ENCODE peak calls at places on chromosomes 1 and 21, in seven cellular contexts. W, P, D, S, E, T and L are unnamed samples.

GRCh38 chr1:203607169-203607873 is 19.3 kb upstream of the ATP2B4 start:
- DNase-seq in W (no peak), P (peak), D (peak), S (peak), E (no peak), T (no peak), L (no peak)

GRCh38 chr1:23958810-23959460 is 693 bp upstream of the PNRC2 start:
- DNase-seq in W (no peak), P (peak), D (peak), S (peak), E (peak), T (peak), L (peak)

GRCh38 chr1:110138956-110139355 is 11.3 kb upstream of the SLC6A17 start:
- DNase-seq in W (no peak), P (no peak), D (no peak), S (no peak), E (no peak), T (no peak), L (no peak)

GRCh38 chr1:155478270-155478852 is 84.2 kb downstream of the ASH1L start:
- DNase-seq in W (no peak), P (no peak), D (no peak), S (no peak), E (no peak), T (no peak), L (no peak)

GRCh38 chr1:99506631-99507030 is 139.3 kb upstream of the PALMD start:
- DNase-seq in W (no peak), P (no peak), D (no peak), S (no peak), E (no peak), T (no peak), L (no peak)

GRCh38 chr1:230328342-230329015 is 97.7 kb downstream of the PGBD5 start:
- DNase-seq in W (no peak), P (no peak), D (no peak), S (no peak), E (no peak), T (no peak), L (no peak)

GRCh38 chr1:4172659-4173599 is 272.9 kb upstream of the C1orf174 start:
- DNase-seq in W (no peak), P (no peak), D (peak), S (no peak), E (peak), T (no peak), L (peak)

GRCh38 chr21:41147096-41147978 is 20.6 kb upstream of the BACE2 start:
- DNase-seq in W (no peak), P (no peak), D (no peak), S (no peak), E (no peak), T (no peak), L (peak)

GRCh38 chr1:154661110-154661509 is 53.1 kb upstream of the ADAR start:
- DNase-seq in W (no peak), P (no peak), D (peak), S (no peak), E (peak), T (no peak), L (peak)

DNA sequence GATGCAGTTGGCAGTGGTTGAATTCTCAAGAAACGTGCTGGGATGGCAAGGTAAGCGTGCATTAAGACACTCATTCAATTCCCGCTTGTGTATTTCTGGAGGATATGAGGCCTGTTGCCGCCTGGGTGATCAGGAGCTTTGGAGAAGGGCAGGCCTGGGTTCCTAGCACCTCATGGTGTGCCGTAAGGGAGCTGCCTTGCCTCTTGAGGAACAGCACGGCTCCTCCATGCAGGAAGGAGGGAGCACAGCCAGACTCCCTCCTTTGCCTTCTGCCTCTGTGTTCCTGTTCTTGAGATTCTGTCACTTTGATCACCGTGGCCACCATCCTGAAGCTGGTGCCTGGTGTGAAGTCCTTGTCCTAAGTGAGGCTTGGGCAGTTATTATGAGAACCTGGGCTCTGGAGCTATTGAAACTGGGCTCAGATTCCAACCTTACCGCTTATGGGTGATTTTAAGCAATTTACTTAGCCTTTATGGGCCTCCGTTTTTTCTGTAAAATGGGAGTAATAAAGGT is 18.3 kb downstream of the SLFNL1 start:
- DNase-seq in W (no peak), P (no peak), D (no peak), S (no peak), E (no peak), T (no peak), L (no peak)
- H3K9ac ChIP-seq in W (no peak), P (no peak), D (no peak), S (no peak), E (no peak), T (no peak), L (no peak)

GRCh38 chr1:174158767-174159252 is 510 bp upstream of the RABGAP1L start:
- DNase-seq in W (peak), P (no peak), D (peak), S (no peak), E (no peak), T (no peak), L (no peak)

GRCh38 chr1:174160109-174160473 is 771 bp downstream of the RABGAP1L start:
- DNase-seq in W (no peak), P (peak), D (peak), S (peak), E (peak), T (no peak), L (peak)

GRCh38 chr1:174156437-174156836 is 2.9 kb upstream of the RABGAP1L start:
- DNase-seq in W (no peak), P (no peak), D (no peak), S (no peak), E (no peak), T (no peak), L (no peak)

GRCh38 chr1:174159253-174160108 is at the start of gene RABGAP1L:
- DNase-seq in W (peak), P (peak), D (peak), S (peak), E (peak), T (peak), L (peak)

DNA sequence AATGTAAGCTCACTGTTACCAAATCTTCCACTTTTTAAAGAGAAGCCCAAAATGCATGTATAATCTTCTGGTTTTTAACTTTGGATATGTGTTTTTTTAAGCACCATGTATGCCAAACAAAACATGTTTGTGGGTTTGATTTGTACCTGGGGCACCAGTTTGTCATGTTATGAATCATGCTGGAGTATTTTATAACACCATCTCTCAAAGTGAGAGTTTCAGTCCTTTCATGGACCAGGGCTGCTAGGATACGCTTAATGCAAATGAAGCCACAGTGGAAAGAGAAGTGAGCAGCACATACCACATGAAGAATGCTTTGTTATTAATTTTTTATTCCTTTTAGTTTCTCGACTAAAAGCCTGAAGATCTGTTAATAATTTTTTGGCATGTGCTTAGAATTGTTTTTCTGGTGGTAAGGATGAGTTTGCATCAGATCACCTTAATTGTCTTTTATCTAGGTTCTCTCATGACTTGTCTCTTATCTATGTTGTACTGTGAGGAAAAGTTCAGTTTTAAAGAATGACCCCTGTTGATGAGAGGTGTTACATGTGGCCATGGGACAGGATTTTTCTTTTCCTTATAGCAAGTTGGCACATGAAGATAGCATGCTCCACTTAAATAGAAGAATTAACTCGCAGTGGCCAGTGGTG is 2.0 kb upstream of the RABGAP1L start:
- DNase-seq in W (no peak), P (no peak), D (peak), S (no peak), E (no peak), T (peak), L (no peak)
- H3K9ac ChIP-seq in W (no peak), P (no peak), D (no peak), S (no peak), E (no peak), T (peak), L (no peak)

GRCh38 chr1:198123146-198123545 is 33.7 kb upstream of the NEK7 start:
- DNase-seq in W (no peak), P (peak), D (no peak), S (peak), E (no peak), T (no peak), L (no peak)
- H3K9ac ChIP-seq in W (no peak), P (no peak), D (no peak), S (peak), E (no peak), T (no peak), L (no peak)

GRCh38 chr1:26109229-26110164 is 2.1 kb upstream of the PDIK1L start:
- DNase-seq in W (no peak), P (no peak), D (no peak), S (no peak), E (peak), T (no peak), L (no peak)
- H3K9ac ChIP-seq in W (no peak), P (no peak), D (no peak), S (no peak), E (no peak), T (no peak), L (no peak)

GRCh38 chr1:36134805-36135339 is 9.8 kb upstream of the COL8A2 start:
- DNase-seq in W (peak), P (peak), D (no peak), S (peak), E (peak), T (no peak), L (peak)
- H3K9ac ChIP-seq in W (no peak), P (no peak), D (no peak), S (no peak), E (no peak), T (no peak), L (no peak)

GRCh38 chr1:1617925-1618324 is 2.6 kb downstream of the MIB2 start:
- DNase-seq in W (no peak), P (no peak), D (no peak), S (no peak), E (no peak), T (no peak), L (no peak)

GRCh38 chr1:1617516-1617915 is 2.2 kb downstream of the MIB2 start:
- DNase-seq in W (no peak), P (no peak), D (no peak), S (no peak), E (no peak), T (no peak), L (no peak)

GRCh38 chr1:1615256-1616044 is at the start of gene MIB2:
- DNase-seq in W (peak), P (peak), D (peak), S (peak), E (peak), T (peak), L (peak)

GRCh38 chr1:1616045-1616821 is 933 bp downstream of the MIB2 start:
- DNase-seq in W (no peak), P (no peak), D (peak), S (peak), E (peak), T (no peak), L (peak)

DNA sequence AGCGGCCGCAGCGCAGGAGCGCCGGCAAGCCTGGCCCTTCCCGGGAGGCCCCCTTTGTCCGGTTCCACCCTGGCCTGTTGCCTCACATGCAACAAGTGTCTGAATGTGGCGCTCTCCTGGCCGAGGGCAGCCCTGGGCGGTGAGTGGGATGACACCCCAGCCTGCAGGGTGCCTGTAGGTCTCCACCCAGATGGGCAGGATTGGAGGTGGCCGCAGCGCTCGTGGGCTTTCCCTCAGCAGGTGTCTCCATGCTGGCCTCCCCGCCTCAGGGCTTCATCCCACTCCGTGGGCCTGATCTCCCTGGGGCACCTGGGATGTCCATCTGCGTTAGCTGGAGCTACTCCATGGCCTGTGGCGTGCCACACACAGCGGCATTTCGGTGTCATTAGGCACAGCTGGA is 1.5 kb downstream of the MIB2 start:
- DNase-seq in W (no peak), P (no peak), D (no peak), S (no peak), E (no peak), T (no peak), L (peak)
- H3K9ac ChIP-seq in W (peak), P (no peak), D (no peak), S (peak), E (no peak), T (no peak), L (peak)

DNA sequence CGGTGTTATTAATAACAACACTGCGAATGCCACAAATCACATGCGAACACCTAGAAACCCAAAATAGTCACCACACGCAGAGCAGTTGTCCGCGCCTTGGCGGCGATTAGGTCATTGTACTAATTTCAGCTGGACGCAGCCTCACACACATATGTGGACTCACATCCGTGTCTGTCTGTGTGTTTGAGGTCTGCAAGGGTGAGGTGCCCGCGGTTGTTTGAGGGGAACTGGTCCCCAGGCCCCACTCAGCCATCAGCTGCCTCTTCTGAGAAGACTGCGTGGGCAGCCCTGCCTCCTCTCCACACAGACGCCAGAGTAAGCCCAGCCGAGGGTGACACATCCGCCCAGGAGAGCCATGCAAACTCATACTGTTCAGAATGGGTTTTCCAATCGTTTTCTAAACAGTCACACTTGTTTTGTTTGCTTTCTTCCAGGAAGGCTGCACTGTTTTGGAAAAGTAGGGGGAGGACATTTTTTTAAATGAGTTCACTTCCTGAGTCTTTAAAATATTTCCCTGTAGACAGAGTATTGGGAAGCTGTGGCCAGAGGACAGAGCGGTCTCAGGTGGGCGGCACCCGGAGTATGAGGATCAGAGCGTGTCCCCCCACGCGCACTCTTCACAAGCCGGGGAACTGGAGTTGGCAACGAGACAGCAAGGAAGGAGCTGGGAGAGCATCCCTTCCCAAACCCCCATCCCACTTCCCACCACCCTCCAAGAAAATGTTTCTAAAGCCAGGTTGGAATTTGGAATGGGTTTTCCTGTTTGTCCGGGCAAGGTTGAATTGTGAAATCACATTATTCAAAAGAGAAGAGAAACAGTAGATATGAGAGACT is 53.3 kb downstream of the TOMM20 start:
- DNase-seq in W (no peak), P (peak), D (peak), S (peak), E (no peak), T (peak), L (no peak)
- H3K9ac ChIP-seq in W (peak), P (peak), D (peak), S (peak), E (no peak), T (peak), L (no peak)

GRCh38 chr1:32204943-32205361 is 519 bp upstream of the IQCC start:
- DNase-seq in W (no peak), P (no peak), D (no peak), S (no peak), E (no peak), T (no peak), L (no peak)
- H3K9ac ChIP-seq in W (peak), P (peak), D (peak), S (no peak), E (no peak), T (no peak), L (peak)

DNA sequence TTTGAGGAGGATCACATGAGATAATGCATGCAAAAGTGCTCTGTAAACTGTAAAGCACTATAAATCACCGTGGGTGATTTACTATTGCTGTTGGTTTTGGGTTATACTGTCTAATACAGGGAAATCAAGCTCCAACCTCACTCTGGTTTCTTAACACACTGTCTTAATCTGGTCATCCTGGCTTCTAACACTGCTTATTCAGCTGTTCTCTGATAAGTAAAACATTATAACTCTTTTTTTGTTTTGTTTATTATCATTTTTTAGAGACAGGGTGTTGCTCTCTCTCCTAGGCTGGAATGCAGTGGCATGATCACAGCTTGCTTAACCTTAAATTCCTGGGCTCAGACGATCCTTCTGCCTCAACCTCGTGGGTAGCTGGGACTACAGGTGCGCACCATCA is 21.9 kb upstream of the LSM10 start:
- DNase-seq in W (no peak), P (peak), D (no peak), S (peak), E (no peak), T (no peak), L (no peak)
- H3K9ac ChIP-seq in W (no peak), P (no peak), D (no peak), S (no peak), E (no peak), T (no peak), L (no peak)